ENCODE peak calls at places on chromosomes 4 and X, in six cellular contexts. One of them, this sample, is unnamed.

GRCh38 chr4:165461176-165461835 is 82.5 kb downstream of the CPE start:
- DNase-seq in H1: no peak
- DNase-seq in HepG2: peak
- DNase-seq in HCT116: no peak
- DNase-seq in GM12878: no peak
- DNase-seq in K562: no peak
- DNase-seq in this sample: no peak

GRCh38 chr4:95499176-95499760 is 49.5 kb downstream of the UNC5C start:
- DNase-seq in H1: no peak
- DNase-seq in HepG2: no peak
- DNase-seq in HCT116: no peak
- DNase-seq in GM12878: no peak
- DNase-seq in K562: no peak
- DNase-seq in this sample: no peak

GRCh38 chr4:19039816-19040215 is 1018.3 kb upstream of the LCORL start:
- DNase-seq in H1: no peak
- DNase-seq in HepG2: no peak
- DNase-seq in HCT116: no peak
- DNase-seq in GM12878: no peak
- DNase-seq in K562: no peak
- DNase-seq in this sample: no peak

GRCh38 chrX:123081766-123082165 is 102.3 kb upstream of the GRIA3 start:
- DNase-seq in H1: no peak
- DNase-seq in HepG2: no peak
- DNase-seq in HCT116: no peak
- DNase-seq in GM12878: no peak
- DNase-seq in K562: no peak
- DNase-seq in this sample: no peak

GRCh38 chrX:19824603-19825002 is 62.8 kb downstream of the SH3KBP1 start:
- DNase-seq in H1: no peak
- DNase-seq in HepG2: no peak
- DNase-seq in HCT116: no peak
- DNase-seq in GM12878: no peak
- DNase-seq in K562: no peak
- DNase-seq in this sample: no peak

GRCh38 chrX:121160987-121161386 is 113.6 kb downstream of the GLUD2 start:
- DNase-seq in H1: no peak
- DNase-seq in HepG2: no peak
- DNase-seq in HCT116: no peak
- DNase-seq in GM12878: peak
- DNase-seq in K562: peak
- DNase-seq in this sample: no peak

GRCh38 chr4:6417516-6417915 is 54.9 kb downstream of the PPP2R2C start:
- DNase-seq in H1: no peak
- DNase-seq in HepG2: no peak
- DNase-seq in HCT116: no peak
- DNase-seq in GM12878: no peak
- DNase-seq in K562: no peak
- DNase-seq in this sample: no peak

GRCh38 chr4:59091376-59092142 is 1981.4 kb upstream of the IGFBP7 start:
- DNase-seq in H1: no peak
- DNase-seq in HepG2: no peak
- DNase-seq in HCT116: no peak
- DNase-seq in GM12878: no peak
- DNase-seq in K562: no peak
- DNase-seq in this sample: no peak

GRCh38 chr4:75702919-75703411 is 21.4 kb upstream of the USO1 start:
- DNase-seq in H1: no peak
- DNase-seq in HepG2: peak
- DNase-seq in HCT116: no peak
- DNase-seq in GM12878: no peak
- DNase-seq in K562: no peak
- DNase-seq in this sample: no peak

GRCh38 chr4:15457401-15458201 is 12.1 kb upstream of the CC2D2A start:
- DNase-seq in H1: no peak
- DNase-seq in HepG2: peak
- DNase-seq in HCT116: no peak
- DNase-seq in GM12878: peak
- DNase-seq in K562: peak
- DNase-seq in this sample: peak

GRCh38 chr4:49036528-49036927 is 50.5 kb downstream of the CWH43 start:
- DNase-seq in H1: no peak
- DNase-seq in HepG2: no peak
- DNase-seq in HCT116: no peak
- DNase-seq in GM12878: no peak
- DNase-seq in K562: no peak
- DNase-seq in this sample: no peak

GRCh38 chrX:13487731-13488505 is 81.5 kb upstream of the EGFL6 start:
- DNase-seq in H1: peak
- DNase-seq in HepG2: peak
- DNase-seq in HCT116: peak
- DNase-seq in GM12878: peak
- DNase-seq in K562: peak
- DNase-seq in this sample: peak

GRCh38 chrX:21800344-21800770 is 39.1 kb upstream of the MBTPS2 start:
- DNase-seq in H1: no peak
- DNase-seq in HepG2: no peak
- DNase-seq in HCT116: no peak
- DNase-seq in GM12878: no peak
- DNase-seq in K562: no peak
- DNase-seq in this sample: no peak

GRCh38 chr4:76430519-76431388 is 4.3 kb upstream of the SHROOM3 start:
- DNase-seq in H1: no peak
- DNase-seq in HepG2: peak
- DNase-seq in HCT116: peak
- DNase-seq in GM12878: no peak
- DNase-seq in K562: no peak
- DNase-seq in this sample: peak

GRCh38 chr4:53098681-53099121 is 236.6 kb downstream of the RASL11B start:
- DNase-seq in H1: no peak
- DNase-seq in HepG2: no peak
- DNase-seq in HCT116: no peak
- DNase-seq in GM12878: no peak
- DNase-seq in K562: no peak
- DNase-seq in this sample: peak

GRCh38 chr4:170087163-170087700 is 2.5 kb downstream of the AADAT start:
- DNase-seq in H1: no peak
- DNase-seq in HepG2: no peak
- DNase-seq in HCT116: no peak
- DNase-seq in GM12878: no peak
- DNase-seq in K562: no peak
- DNase-seq in this sample: no peak

GRCh38 chr4:77821775-77822174 is 2.6 kb upstream of the CNOT6L start:
- DNase-seq in H1: no peak
- DNase-seq in HepG2: no peak
- DNase-seq in HCT116: no peak
- DNase-seq in GM12878: no peak
- DNase-seq in K562: no peak
- DNase-seq in this sample: peak

GRCh38 chr4:139814285-139815015 is 148.8 kb downstream of the MGST2 start:
- DNase-seq in H1: no peak
- DNase-seq in HepG2: no peak
- DNase-seq in HCT116: no peak
- DNase-seq in GM12878: no peak
- DNase-seq in K562: no peak
- DNase-seq in this sample: peak

GRCh38 chrX:134365923-134366322 is 94.0 kb upstream of the HPRT1 start:
- DNase-seq in H1: no peak
- DNase-seq in HepG2: no peak
- DNase-seq in HCT116: no peak
- DNase-seq in GM12878: no peak
- DNase-seq in K562: no peak
- DNase-seq in this sample: no peak

GRCh38 chrX:20829665-20830481 is 544.3 kb upstream of the CNKSR2 start:
- DNase-seq in H1: no peak
- DNase-seq in HepG2: no peak
- DNase-seq in HCT116: no peak
- DNase-seq in GM12878: no peak
- DNase-seq in K562: no peak
- DNase-seq in this sample: no peak

GRCh38 chr4:129109965-129110824 is 14.2 kb downstream of the C4orf33 start:
- DNase-seq in H1: no peak
- DNase-seq in HepG2: no peak
- DNase-seq in HCT116: no peak
- DNase-seq in GM12878: no peak
- DNase-seq in K562: no peak
- DNase-seq in this sample: no peak

GRCh38 chrX:131821945-131822622 is 201.0 kb upstream of the STK26 start:
- DNase-seq in H1: no peak
- DNase-seq in HepG2: no peak
- DNase-seq in HCT116: no peak
- DNase-seq in GM12878: peak
- DNase-seq in K562: no peak
- DNase-seq in this sample: no peak

GRCh38 chr4:82500106-82500738 is 61.6 kb downstream of the TMEM150C start:
- DNase-seq in H1: no peak
- DNase-seq in HepG2: no peak
- DNase-seq in HCT116: no peak
- DNase-seq in GM12878: no peak
- DNase-seq in K562: no peak
- DNase-seq in this sample: no peak

GRCh38 chr4:1043658-1044468 is 32.4 kb downstream of the FGFRL1 start:
- DNase-seq in H1: peak
- DNase-seq in HepG2: peak
- DNase-seq in HCT116: peak
- DNase-seq in GM12878: no peak
- DNase-seq in K562: peak
- DNase-seq in this sample: peak

GRCh38 chr4:47899639-47900038 is 14.7 kb downstream of the NFXL1 start:
- DNase-seq in H1: no peak
- DNase-seq in HepG2: no peak
- DNase-seq in HCT116: no peak
- DNase-seq in GM12878: no peak
- DNase-seq in K562: no peak
- DNase-seq in this sample: no peak

GRCh38 chrX:9907645-9908387 is 59.3 kb upstream of the CLDN34 start:
- DNase-seq in H1: no peak
- DNase-seq in HepG2: no peak
- DNase-seq in HCT116: no peak
- DNase-seq in GM12878: no peak
- DNase-seq in K562: no peak
- DNase-seq in this sample: peak

GRCh38 chr4:89177807-89178206 is 66.5 kb downstream of the TIGD2 start:
- DNase-seq in H1: no peak
- DNase-seq in HepG2: no peak
- DNase-seq in HCT116: no peak
- DNase-seq in GM12878: no peak
- DNase-seq in K562: no peak
- DNase-seq in this sample: no peak

DNA sequence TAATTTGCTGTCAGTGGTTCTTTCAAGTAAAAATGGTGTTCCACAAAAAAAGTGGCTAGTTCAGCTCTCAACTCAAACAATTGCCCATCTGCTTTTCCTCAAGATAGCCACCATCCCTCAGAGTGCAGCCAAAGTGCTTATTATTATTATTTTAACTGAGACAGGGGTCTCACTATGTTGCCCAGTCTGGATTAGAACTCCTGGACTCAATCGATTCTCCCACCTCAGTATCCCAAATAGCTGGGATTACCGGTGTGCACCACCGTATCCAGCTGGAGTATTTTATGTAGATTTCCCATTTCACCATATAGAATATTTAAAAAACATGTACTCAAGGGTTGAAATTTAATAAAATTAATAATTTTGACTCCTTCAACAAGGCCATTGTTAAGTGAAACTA is 62.1 kb upstream of the USP9X start:
- DNase-seq in H1: no peak
- DNase-seq in HepG2: no peak
- DNase-seq in HCT116: no peak
- DNase-seq in GM12878: no peak
- DNase-seq in K562: no peak
- DNase-seq in this sample: no peak
- H3K27ac ChIP-seq in H1: no peak
- H3K27ac ChIP-seq in HepG2: peak
- H3K27ac ChIP-seq in HCT116: no peak
- H3K27ac ChIP-seq in GM12878: no peak
- H3K27ac ChIP-seq in K562: no peak
- H3K27ac ChIP-seq in this sample: no peak

GRCh38 chrX:129931411-129932136 is 25.6 kb downstream of the UTP14A start:
- DNase-seq in H1: peak
- DNase-seq in HepG2: peak
- DNase-seq in HCT116: peak
- DNase-seq in GM12878: peak
- DNase-seq in K562: peak
- DNase-seq in this sample: peak
- TF ChIP-seq POLR2A in H1: no peak
- TF ChIP-seq POLR2A in HepG2: no peak
- TF ChIP-seq POLR2A in HCT116: no peak
- TF ChIP-seq POLR2A in GM12878: peak
- TF ChIP-seq POLR2A in K562: peak
- TF ChIP-seq POLR2A in this sample: peak

DNA sequence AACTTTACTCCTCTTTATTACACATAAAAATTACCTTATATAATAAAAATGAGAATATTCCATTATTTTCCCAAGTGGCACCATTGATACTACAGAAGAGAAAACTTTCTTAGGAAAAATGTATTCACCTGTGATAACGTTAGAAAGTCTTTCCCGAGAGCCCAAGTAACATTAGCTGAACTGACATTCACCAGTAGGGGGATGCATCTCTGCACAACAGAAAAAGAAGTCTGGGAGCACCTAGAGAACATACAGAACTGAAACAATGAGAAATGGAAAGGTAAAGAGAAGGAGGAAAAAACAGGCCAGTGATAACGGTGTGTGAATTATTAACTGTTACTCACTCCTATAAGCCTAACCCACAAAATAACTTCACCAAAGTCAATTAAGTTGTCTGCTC is 423.3 kb downstream of the CENPC start:
- DNase-seq in H1: no peak
- DNase-seq in HepG2: peak
- DNase-seq in HCT116: no peak
- DNase-seq in GM12878: no peak
- DNase-seq in K562: no peak
- DNase-seq in this sample: peak
- TF ChIP-seq EZH2 in H1: no peak
- TF ChIP-seq EZH2 in HepG2: no peak
- TF ChIP-seq EZH2 in HCT116: no peak
- TF ChIP-seq EZH2 in GM12878: no peak
- TF ChIP-seq EZH2 in K562: no peak
- TF ChIP-seq EZH2 in this sample: no peak

GRCh38 chrX:154506483-154507332 is 9.3 kb downstream of the FAM3A start:
- DNase-seq in H1: no peak
- DNase-seq in HepG2: no peak
- DNase-seq in HCT116: no peak
- DNase-seq in GM12878: no peak
- DNase-seq in K562: no peak
- DNase-seq in this sample: no peak

GRCh38 chrX:154507673-154508072 is 8.4 kb downstream of the FAM3A start:
- DNase-seq in H1: no peak
- DNase-seq in HepG2: no peak
- DNase-seq in HCT116: no peak
- DNase-seq in GM12878: no peak
- DNase-seq in K562: no peak
- DNase-seq in this sample: no peak

GRCh38 chrX:154502098-154502497 is 11.7 kb upstream of the SLC10A3 start:
- DNase-seq in H1: no peak
- DNase-seq in HepG2: no peak
- DNase-seq in HCT116: no peak
- DNase-seq in GM12878: no peak
- DNase-seq in K562: no peak
- DNase-seq in this sample: no peak

GRCh38 chrX:154505726-154506125 is 10.3 kb downstream of the FAM3A start:
- DNase-seq in H1: no peak
- DNase-seq in HepG2: no peak
- DNase-seq in HCT116: no peak
- DNase-seq in GM12878: no peak
- DNase-seq in K562: no peak
- DNase-seq in this sample: peak

GRCh38 chrX:154502989-154503388 is 12.6 kb upstream of the SLC10A3 start:
- DNase-seq in H1: no peak
- DNase-seq in HepG2: no peak
- DNase-seq in HCT116: no peak
- DNase-seq in GM12878: no peak
- DNase-seq in K562: no peak
- DNase-seq in this sample: no peak
- H3K27ac ChIP-seq in H1: no peak
- H3K27ac ChIP-seq in HepG2: no peak
- H3K27ac ChIP-seq in HCT116: no peak
- H3K27ac ChIP-seq in GM12878: no peak
- H3K27ac ChIP-seq in K562: no peak
- H3K27ac ChIP-seq in this sample: no peak

This sample was measured in endothelial cell of umbilical vein.